ENCODE peak calls at places on chromosomes 11 and 22, in five cellular contexts. L, N, R, Q and J are unnamed samples.
A peak's percentile ranks its signal among the peaks of the same experiment; 100 is the strongest.

GRCh38 chr22:45597460-45598192 is 74.0 kb upstream of the ATXN10 start:
- DNase-seq in L (no peak), N (peak; percentile 22), R (no peak), Q (no peak), J (no peak)

GRCh38 chr11:2196970-2197770 is 25.6 kb upstream of the TH start:
- DNase-seq in L (peak; percentile 72), N (peak; percentile 78), R (peak; percentile 68), Q (peak; percentile 61), J (peak; percentile 47)

GRCh38 chr11:103486609-103487008 is 377.4 kb downstream of the DYNC2H1 start:
- DNase-seq in L (no peak), N (peak; percentile 90), R (no peak), Q (no peak), J (no peak)

GRCh38 chr11:75200051-75200450 is 40.5 kb upstream of the TPBGL start:
- DNase-seq in L (no peak), N (no peak), R (peak; percentile 56), Q (peak; percentile 19), J (no peak)

GRCh38 chr11:76566811-76567210 is 103.7 kb downstream of the LRRC32 start:
- DNase-seq in L (no peak), N (no peak), R (no peak), Q (no peak), J (no peak)

GRCh38 chr22:49826603-49827306 is 918 bp downstream of the BRD1 start:
- DNase-seq in L (no peak), N (no peak), R (peak; percentile 55), Q (peak; percentile 55), J (peak; percentile 2)

GRCh38 chr22:45771711-45772110 is 100.1 kb downstream of the ATXN10 start:
- DNase-seq in L (no peak), N (no peak), R (no peak), Q (no peak), J (no peak)

GRCh38 chr22:45584121-45584570 is 81.5 kb downstream of the FBLN1 start:
- DNase-seq in L (no peak), N (no peak), R (no peak), Q (no peak), J (peak; percentile 64)

GRCh38 chr11:114017723-114018122 is 41.8 kb upstream of the ZBTB16 start:
- DNase-seq in L (no peak), N (peak; percentile 56), R (no peak), Q (no peak), J (peak; percentile 75)

GRCh38 chr11:107859459-107860239 is 1.1 kb upstream of the SLC35F2 start:
- DNase-seq in L (no peak), N (peak; percentile 84), R (peak; percentile 28), Q (peak; percentile 15), J (no peak)

GRCh38 chr11:104892723-104893511 is 5.3 kb downstream of the CASP12 start:
- DNase-seq in L (no peak), N (peak; percentile 37), R (no peak), Q (no peak), J (no peak)

GRCh38 chr11:118873804-118874203 is 9.9 kb upstream of the CXCR5 start:
- DNase-seq in L (no peak), N (no peak), R (no peak), Q (no peak), J (no peak)

GRCh38 chr11:3723014-3723708 is 52.0 kb upstream of the CHRNA10 start:
- DNase-seq in L (no peak), N (peak; percentile 69), R (no peak), Q (no peak), J (peak; percentile 98)

GRCh38 chr11:1561955-1562354 is 10.1 kb downstream of the DUSP8 start:
- DNase-seq in L (no peak), N (no peak), R (no peak), Q (no peak), J (no peak)

GRCh38 chr11:128174465-128175101 is 412.8 kb downstream of the ETS1 start:
- DNase-seq in L (no peak), N (no peak), R (no peak), Q (no peak), J (peak; percentile 53)

GRCh38 chr11:102359372-102359771 is 12.4 kb downstream of the BIRC2 start:
- DNase-seq in L (no peak), N (no peak), R (no peak), Q (no peak), J (no peak)

GRCh38 chr22:42298746-42299145 is 28.3 kb upstream of the TCF20 start:
- DNase-seq in L (no peak), N (no peak), R (no peak), Q (no peak), J (no peak)

GRCh38 chr11:114036156-114036811 is 23.2 kb upstream of the ZBTB16 start:
- DNase-seq in L (peak; percentile 48), N (peak; percentile 79), R (peak; percentile 88), Q (peak; percentile 80), J (peak; percentile 28)

GRCh38 chr22:22210889-22211833 is 33.4 kb upstream of the VPREB1 start:
- DNase-seq in L (no peak), N (no peak), R (no peak), Q (no peak), J (no peak)

GRCh38 chr11:33980896-33981295 is 70.6 kb upstream of the CAPRIN1 start:
- DNase-seq in L (no peak), N (no peak), R (no peak), Q (no peak), J (no peak)

GRCh38 chr11:76648061-76648460 is 22.5 kb downstream of the LRRC32 start:
- DNase-seq in L (no peak), N (no peak), R (no peak), Q (peak; percentile 3), J (no peak)

GRCh38 chr11:130839950-130840666 is 76.2 kb downstream of the SNX19 start:
- DNase-seq in L (no peak), N (no peak), R (no peak), Q (no peak), J (no peak)

GRCh38 chr11:82056450-82056849 is 677.2 kb downstream of the FAM181B start:
- DNase-seq in L (no peak), N (no peak), R (no peak), Q (no peak), J (no peak)

GRCh38 chr11:101686514-101686913 is 102.7 kb upstream of the TRPC6 start:
- DNase-seq in L (no peak), N (peak; percentile 98), R (no peak), Q (no peak), J (no peak)

GRCh38 chr11:2474059-2474901 is 29.5 kb downstream of the KCNQ1 start:
- DNase-seq in L (no peak), N (no peak), R (peak; percentile 49), Q (no peak), J (no peak)

GRCh38 chr11:71120346-71120963 is 131.9 kb downstream of the SHANK2 start:
- DNase-seq in L (no peak), N (peak; percentile 67), R (no peak), Q (no peak), J (peak; percentile 1)
- TF ChIP-seq CTCF in L (peak; percentile 41), N (peak; percentile 69), R (no peak), Q (no peak), J (no peak)

DNA sequence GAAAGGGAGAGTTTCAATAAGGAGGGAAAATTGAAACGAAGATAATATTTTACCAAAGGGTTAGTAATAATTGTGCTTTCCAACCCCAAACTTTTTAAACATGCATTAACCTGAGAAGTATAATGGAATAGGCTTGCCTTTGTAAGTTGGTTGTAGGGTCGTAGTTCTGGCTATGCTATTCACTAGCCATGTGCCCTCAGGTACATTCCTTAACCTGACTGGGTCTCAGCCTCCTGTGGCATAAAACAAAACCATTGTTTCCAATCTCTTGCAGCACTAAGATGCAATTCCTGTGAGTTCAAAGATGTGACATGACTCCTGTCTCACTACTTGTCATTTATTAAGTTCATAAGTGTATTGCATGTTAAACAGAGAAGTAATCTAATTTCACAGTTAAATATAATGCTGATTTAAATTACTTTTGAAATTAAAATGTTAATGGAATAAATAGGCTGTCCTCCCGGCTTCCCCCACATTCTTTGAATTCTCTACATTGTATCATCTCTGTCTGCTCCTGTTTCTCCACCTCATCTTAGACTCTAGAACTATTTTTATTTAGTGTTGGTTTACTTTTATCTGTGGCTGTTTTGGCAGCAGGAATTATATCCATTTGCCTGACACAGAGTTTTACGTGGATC is 216.2 kb downstream of the FAT3 start:
- DNase-seq in L (no peak), N (no peak), R (no peak), Q (no peak), J (no peak)
- TF ChIP-seq CTCF in L (no peak), N (no peak), R (no peak), Q (no peak), J (no peak)

DNA sequence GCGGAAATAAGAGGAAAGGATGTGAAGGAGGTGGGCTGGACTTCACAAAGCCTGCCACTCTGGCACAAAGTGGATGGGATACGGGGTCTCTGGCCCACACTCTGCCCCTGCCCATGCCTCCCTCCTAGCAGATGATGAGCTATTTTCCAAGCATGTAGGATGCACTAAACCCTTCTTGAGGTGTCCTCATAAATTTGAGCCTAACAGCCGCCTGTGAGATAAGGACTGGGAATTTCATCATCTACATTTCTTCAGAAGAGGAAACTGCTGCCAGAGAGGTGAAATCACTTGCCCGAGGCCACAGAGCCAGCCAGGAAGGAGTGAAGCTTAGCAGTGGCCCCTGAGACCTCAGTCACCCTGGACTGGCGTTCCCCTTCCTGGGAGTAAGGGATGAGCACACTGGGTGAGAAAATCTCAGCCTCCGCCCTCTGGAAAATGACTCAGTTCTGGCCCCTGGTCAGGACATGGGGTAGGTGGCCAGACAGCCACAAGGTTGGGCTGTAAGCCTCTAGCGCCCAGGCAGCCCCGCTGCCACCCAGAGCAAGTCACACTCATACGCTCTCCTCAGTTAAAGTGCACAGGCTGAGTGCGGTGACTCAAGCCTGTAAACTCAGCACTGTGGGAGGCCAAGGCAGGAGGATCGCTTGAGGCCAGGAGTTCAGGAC is 27.9 kb downstream of the MB start:
- DNase-seq in L (no peak), N (peak; percentile 95), R (no peak), Q (peak; percentile 66), J (peak; percentile 98)
- TF ChIP-seq CTCF in L (no peak), N (peak; percentile 12), R (no peak), Q (no peak), J (peak; percentile 16)

DNA sequence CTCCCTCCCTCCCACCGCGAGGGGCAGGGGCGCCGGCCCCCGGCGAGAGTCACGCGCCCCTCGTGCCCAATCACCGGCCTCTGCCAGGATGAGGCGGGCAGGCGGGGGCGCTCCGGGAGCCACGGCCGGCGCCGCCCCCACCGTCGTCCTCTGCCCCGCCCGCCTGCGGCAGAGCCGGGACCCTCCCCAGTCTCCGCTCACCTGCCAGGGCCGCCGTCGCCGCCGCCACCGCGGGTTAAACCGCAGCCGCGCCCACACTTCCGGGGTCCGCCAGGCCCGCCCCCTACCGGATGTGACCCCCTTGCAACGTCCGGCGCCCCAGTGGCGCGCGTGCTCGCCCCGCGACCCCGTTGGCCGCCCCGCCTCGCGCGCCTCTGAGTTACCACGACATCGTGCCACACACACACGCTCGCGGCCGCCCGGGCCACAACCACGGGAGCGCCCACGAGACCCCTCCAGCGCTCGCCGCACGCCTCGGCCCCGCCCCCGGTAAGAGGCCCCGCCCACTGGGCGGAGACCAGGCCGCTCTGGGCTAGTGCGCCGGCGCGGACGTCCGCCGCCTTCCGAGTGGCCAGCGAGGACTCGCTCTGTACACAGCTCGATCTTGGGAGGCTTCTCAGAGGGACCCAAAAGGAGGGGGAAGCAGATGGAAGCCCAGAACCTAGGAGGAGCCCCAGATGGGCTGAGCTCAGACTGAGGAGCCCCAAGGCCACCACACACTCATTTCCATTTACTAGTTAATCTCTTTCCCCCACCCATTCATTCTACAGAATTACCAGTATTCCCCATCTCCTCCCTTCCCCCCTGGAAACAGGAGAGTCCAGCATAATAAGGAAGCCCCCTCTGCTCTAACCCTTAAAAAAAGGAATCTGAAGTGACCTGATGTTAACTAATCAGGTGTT is at the start of gene VPS37C:
- DNase-seq in L (peak; percentile 90), N (peak; percentile 94), R (peak; percentile 84), Q (peak; percentile 85), J (peak; percentile 77)
- TF ChIP-seq CTCF in L (peak; percentile 35), N (no peak), R (peak; percentile 45), Q (peak; percentile 10), J (peak; percentile 75)